ENCODE peak calls at places on chromosomes 5 and 9, in ten cellular contexts. M, Z, R, W, X, D, J, F, K and O are unnamed samples.

GRCh38 chr9:76521244-76521673 is 62.3 kb downstream of the GCNT1 start:
- DNase-seq in M (no peak), Z (no peak), R (no peak), W (no peak), X (no peak), D (no peak), J (no peak), F (no peak), K (no peak), O (no peak)

GRCh38 chr5:168347786-168348414 is 56.5 kb downstream of the WWC1 start:
- DNase-seq in M (no peak), Z (no peak), R (no peak), W (no peak), X (no peak), D (no peak), J (no peak), F (no peak), K (no peak), O (no peak)

GRCh38 chr9:110536802-110537201 is 42.7 kb downstream of the SVEP1 start:
- DNase-seq in M (peak; percentile 88), Z (peak; percentile 84), R (no peak), W (no peak), X (peak; percentile 95), D (no peak), J (no peak), F (no peak), K (no peak), O (no peak)

GRCh38 chr9:78972303-78973002 is 599.3 kb upstream of the TLE4 start:
- DNase-seq in M (no peak), Z (no peak), R (no peak), W (no peak), X (no peak), D (no peak), J (peak; percentile 90), F (no peak), K (peak; percentile 94), O (peak; percentile 96)

GRCh38 chr9:28699632-28700031 is 1126.4 kb upstream of the C9orf72 start:
- DNase-seq in M (no peak), Z (no peak), R (no peak), W (no peak), X (no peak), D (no peak), J (no peak), F (no peak), K (no peak), O (no peak)

GRCh38 chr5:75342836-75343235 is 5.8 kb downstream of the HMGCR start:
- DNase-seq in M (no peak), Z (no peak), R (no peak), W (no peak), X (no peak), D (no peak), J (no peak), F (no peak), K (no peak), O (no peak)

GRCh38 chr5:128895122-128895521 is 70.2 kb upstream of the SLC27A6 start:
- DNase-seq in M (no peak), Z (no peak), R (no peak), W (no peak), X (no peak), D (no peak), J (no peak), F (no peak), K (no peak), O (no peak)

GRCh38 chr9:127318651-127319167 is 54.1 kb downstream of the GARNL3 start:
- DNase-seq in M (peak; percentile 32), Z (peak; percentile 35), R (no peak), W (no peak), X (peak; percentile 44), D (peak; percentile 49), J (no peak), F (no peak), K (peak; percentile 27), O (no peak)

GRCh38 chr5:173098787-173099186 is 42.6 kb downstream of the CREBRF start:
- DNase-seq in M (no peak), Z (no peak), R (no peak), W (no peak), X (no peak), D (no peak), J (no peak), F (no peak), K (no peak), O (no peak)

GRCh38 chr5:132388244-132389050 is 18.9 kb downstream of the SLC22A5 start:
- DNase-seq in M (peak; percentile 68), Z (no peak), R (no peak), W (no peak), X (peak; percentile 43), D (no peak), J (no peak), F (no peak), K (no peak), O (no peak)

GRCh38 chr9:15333376-15333881 is 26.4 kb upstream of the TTC39B start:
- DNase-seq in M (no peak), Z (no peak), R (no peak), W (no peak), X (no peak), D (no peak), J (no peak), F (no peak), K (no peak), O (no peak)

GRCh38 chr5:125595095-125595494 is 828.1 kb upstream of the GRAMD2B start:
- DNase-seq in M (peak; percentile 47), Z (peak; percentile 80), R (no peak), W (no peak), X (peak; percentile 91), D (peak; percentile 82), J (no peak), F (no peak), K (no peak), O (no peak)

GRCh38 chr9:93235278-93235960 is 51.5 kb downstream of the WNK2 start:
- DNase-seq in M (no peak), Z (no peak), R (no peak), W (no peak), X (no peak), D (peak; percentile 21), J (no peak), F (no peak), K (no peak), O (no peak)

GRCh38 chr5:107284822-107285510 is 385.8 kb downstream of the EFNA5 start:
- DNase-seq in M (peak; percentile 60), Z (peak; percentile 18), R (no peak), W (no peak), X (peak; percentile 22), D (no peak), J (no peak), F (no peak), K (no peak), O (no peak)

GRCh38 chr5:63822633-63823032 is 139.6 kb downstream of the HTR1A start:
- DNase-seq in M (no peak), Z (no peak), R (no peak), W (no peak), X (no peak), D (no peak), J (no peak), F (no peak), K (no peak), O (no peak)